ENCODE peak calls at places on chromosomes 3 and 15, in eight cellular contexts. One of them, this sample, is unnamed.

GRCh38 chr3:46538803-46539442 is 27.2 kb downstream of the LRRC2 start:
- DNase-seq in activated naive CD8-positive, alpha-beta T cell treated with anti-CD3 and anti-CD28 coated beads, Interleukin-2, amount 10 ng/mL, durations not matched to agents 7 days and 5 days: peak; percentile 75
- DNase-seq in epithelial cell of esophagus: no peak
- DNase-seq in lung microvascular endothelial cell: peak; percentile 69
- DNase-seq in frontal cortex: no peak
- DNase-seq in pancreas: no peak
- DNase-seq in stimulated activated CD4-positive, alpha-beta T cell treated with anti-CD3 and anti-CD28 coated beads, Interleukin-15, amount 100 ng/mL, for 24 hours: peak; percentile 78
- DNase-seq in RWPE1: no peak
- DNase-seq in this sample: no peak

GRCh38 chr3:13808576-13808975 is 71.3 kb downstream of the WNT7A start:
- DNase-seq in activated naive CD8-positive, alpha-beta T cell treated with anti-CD3 and anti-CD28 coated beads, Interleukin-2, amount 10 ng/mL, durations not matched to agents 7 days and 5 days: no peak
- DNase-seq in epithelial cell of esophagus: no peak
- DNase-seq in lung microvascular endothelial cell: no peak
- DNase-seq in frontal cortex: no peak
- DNase-seq in pancreas: no peak
- DNase-seq in stimulated activated CD4-positive, alpha-beta T cell treated with anti-CD3 and anti-CD28 coated beads, Interleukin-15, amount 100 ng/mL, for 24 hours: no peak
- DNase-seq in RWPE1: no peak
- DNase-seq in this sample: no peak

GRCh38 chr15:89494941-89495637 is 1.3 kb downstream of the RHCG start:
- DNase-seq in activated naive CD8-positive, alpha-beta T cell treated with anti-CD3 and anti-CD28 coated beads, Interleukin-2, amount 10 ng/mL, durations not matched to agents 7 days and 5 days: peak; percentile 52
- DNase-seq in epithelial cell of esophagus: peak; percentile 51
- DNase-seq in lung microvascular endothelial cell: peak; percentile 35
- DNase-seq in frontal cortex: no peak
- DNase-seq in pancreas: peak; percentile 60
- DNase-seq in stimulated activated CD4-positive, alpha-beta T cell treated with anti-CD3 and anti-CD28 coated beads, Interleukin-15, amount 100 ng/mL, for 24 hours: peak; percentile 50
- DNase-seq in RWPE1: no peak
- DNase-seq in this sample: no peak

GRCh38 chr15:27989838-27990237 is 109.3 kb downstream of the OCA2 start:
- DNase-seq in activated naive CD8-positive, alpha-beta T cell treated with anti-CD3 and anti-CD28 coated beads, Interleukin-2, amount 10 ng/mL, durations not matched to agents 7 days and 5 days: no peak
- DNase-seq in epithelial cell of esophagus: no peak
- DNase-seq in lung microvascular endothelial cell: no peak
- DNase-seq in frontal cortex: no peak
- DNase-seq in pancreas: no peak
- DNase-seq in stimulated activated CD4-positive, alpha-beta T cell treated with anti-CD3 and anti-CD28 coated beads, Interleukin-15, amount 100 ng/mL, for 24 hours: no peak
- DNase-seq in RWPE1: no peak
- DNase-seq in this sample: no peak

GRCh38 chr3:51938780-51939425 is 2.8 kb downstream of the RRP9 start:
- DNase-seq in activated naive CD8-positive, alpha-beta T cell treated with anti-CD3 and anti-CD28 coated beads, Interleukin-2, amount 10 ng/mL, durations not matched to agents 7 days and 5 days: no peak
- DNase-seq in epithelial cell of esophagus: no peak
- DNase-seq in lung microvascular endothelial cell: peak; percentile 0
- DNase-seq in frontal cortex: no peak
- DNase-seq in pancreas: no peak
- DNase-seq in stimulated activated CD4-positive, alpha-beta T cell treated with anti-CD3 and anti-CD28 coated beads, Interleukin-15, amount 100 ng/mL, for 24 hours: no peak
- DNase-seq in RWPE1: no peak
- DNase-seq in this sample: no peak

GRCh38 chr3:116267139-116267538 is 178.1 kb downstream of the LSAMP start:
- DNase-seq in activated naive CD8-positive, alpha-beta T cell treated with anti-CD3 and anti-CD28 coated beads, Interleukin-2, amount 10 ng/mL, durations not matched to agents 7 days and 5 days: no peak
- DNase-seq in epithelial cell of esophagus: no peak
- DNase-seq in lung microvascular endothelial cell: no peak
- DNase-seq in frontal cortex: no peak
- DNase-seq in pancreas: no peak
- DNase-seq in stimulated activated CD4-positive, alpha-beta T cell treated with anti-CD3 and anti-CD28 coated beads, Interleukin-15, amount 100 ng/mL, for 24 hours: no peak
- DNase-seq in RWPE1: no peak
- DNase-seq in this sample: no peak

GRCh38 chr3:141426404-141427034 is 58.2 kb downstream of the ZBTB38 start:
- DNase-seq in activated naive CD8-positive, alpha-beta T cell treated with anti-CD3 and anti-CD28 coated beads, Interleukin-2, amount 10 ng/mL, durations not matched to agents 7 days and 5 days: no peak
- DNase-seq in epithelial cell of esophagus: peak; percentile 41
- DNase-seq in lung microvascular endothelial cell: peak; percentile 72
- DNase-seq in frontal cortex: no peak
- DNase-seq in pancreas: peak; percentile 74
- DNase-seq in stimulated activated CD4-positive, alpha-beta T cell treated with anti-CD3 and anti-CD28 coated beads, Interleukin-15, amount 100 ng/mL, for 24 hours: no peak
- DNase-seq in RWPE1: no peak
- DNase-seq in this sample: no peak

GRCh38 chr15:65888998-65889397 is 19.7 kb downstream of the RAB11A start:
- DNase-seq in activated naive CD8-positive, alpha-beta T cell treated with anti-CD3 and anti-CD28 coated beads, Interleukin-2, amount 10 ng/mL, durations not matched to agents 7 days and 5 days: no peak
- DNase-seq in epithelial cell of esophagus: no peak
- DNase-seq in lung microvascular endothelial cell: peak; percentile 15
- DNase-seq in frontal cortex: no peak
- DNase-seq in pancreas: no peak
- DNase-seq in stimulated activated CD4-positive, alpha-beta T cell treated with anti-CD3 and anti-CD28 coated beads, Interleukin-15, amount 100 ng/mL, for 24 hours: peak; percentile 41
- DNase-seq in RWPE1: no peak
- DNase-seq in this sample: no peak

GRCh38 chr3:71129611-71130515 is 453.7 kb downstream of the FOXP1 start:
- DNase-seq in activated naive CD8-positive, alpha-beta T cell treated with anti-CD3 and anti-CD28 coated beads, Interleukin-2, amount 10 ng/mL, durations not matched to agents 7 days and 5 days: no peak
- DNase-seq in epithelial cell of esophagus: no peak
- DNase-seq in lung microvascular endothelial cell: peak; percentile 80
- DNase-seq in frontal cortex: no peak
- DNase-seq in pancreas: no peak
- DNase-seq in stimulated activated CD4-positive, alpha-beta T cell treated with anti-CD3 and anti-CD28 coated beads, Interleukin-15, amount 100 ng/mL, for 24 hours: no peak
- DNase-seq in RWPE1: no peak
- DNase-seq in this sample: peak; percentile 24

GRCh38 chr3:73745429-73746247 is 120.9 kb upstream of the PDZRN3 start:
- DNase-seq in activated naive CD8-positive, alpha-beta T cell treated with anti-CD3 and anti-CD28 coated beads, Interleukin-2, amount 10 ng/mL, durations not matched to agents 7 days and 5 days: no peak
- DNase-seq in epithelial cell of esophagus: no peak
- DNase-seq in lung microvascular endothelial cell: no peak
- DNase-seq in frontal cortex: no peak
- DNase-seq in pancreas: no peak
- DNase-seq in stimulated activated CD4-positive, alpha-beta T cell treated with anti-CD3 and anti-CD28 coated beads, Interleukin-15, amount 100 ng/mL, for 24 hours: no peak
- DNase-seq in RWPE1: no peak
- DNase-seq in this sample: no peak

GRCh38 chr3:9704343-9705322 is 1.0 kb downstream of the CPNE9 start:
- DNase-seq in activated naive CD8-positive, alpha-beta T cell treated with anti-CD3 and anti-CD28 coated beads, Interleukin-2, amount 10 ng/mL, durations not matched to agents 7 days and 5 days: peak; percentile 50
- DNase-seq in epithelial cell of esophagus: peak; percentile 39
- DNase-seq in lung microvascular endothelial cell: peak; percentile 35
- DNase-seq in frontal cortex: peak; percentile 62
- DNase-seq in pancreas: peak; percentile 68
- DNase-seq in stimulated activated CD4-positive, alpha-beta T cell treated with anti-CD3 and anti-CD28 coated beads, Interleukin-15, amount 100 ng/mL, for 24 hours: peak; percentile 37
- DNase-seq in RWPE1: peak; percentile 55
- DNase-seq in this sample: no peak